ENCODE peak calls at places on chromosomes 3 and 15, in nine cellular contexts. D is small intestine, P is pancreas, T is fibroblast of lung, M is heart left ventricle, Y is Panc1, Z is H1, H is cardiac muscle cell, N is Peyer's patch. E is an unnamed sample.

GRCh38 chr3:30620402-30621360 is 14.3 kb downstream of the TGFBR2 start:
- DNase-seq in D (no peak), P (no peak), T (no peak), M (no peak), Y (no peak), Z (no peak), H (no peak), N (no peak), E (no peak)

GRCh38 chr3:9161298-9161697 is 88.1 kb downstream of the SRGAP3 start:
- DNase-seq in D (no peak), P (no peak), T (no peak), M (no peak), Y (no peak), Z (no peak), H (no peak), N (no peak), E (no peak)

GRCh38 chr3:146162561-146162960 is 1.6 kb upstream of the PLOD2 start:
- DNase-seq in D (no peak), P (no peak), T (no peak), M (no peak), Y (no peak), Z (no peak), H (no peak), N (no peak), E (no peak)

GRCh38 chr15:74422723-74423442 is 10.9 kb downstream of the SEMA7A start:
- DNase-seq in D (no peak), P (no peak), T (peak; percentile 61), M (no peak), Y (peak; percentile 35), Z (peak; percentile 70), H (peak; percentile 60), N (peak; percentile 61), E (no peak)

GRCh38 chr3:9157651-9158383 is 91.6 kb downstream of the SRGAP3 start:
- DNase-seq in D (no peak), P (no peak), T (no peak), M (no peak), Y (no peak), Z (no peak), H (no peak), N (no peak), E (no peak)

GRCh38 chr15:70589221-70589620 is 174.1 kb downstream of the UACA start:
- DNase-seq in D (no peak), P (no peak), T (peak; percentile 55), M (no peak), Y (no peak), Z (no peak), H (peak; percentile 90), N (no peak), E (no peak)

GRCh38 chr3:3333571-3333970 is 154.1 kb upstream of the CRBN start:
- DNase-seq in D (no peak), P (no peak), T (no peak), M (no peak), Y (no peak), Z (no peak), H (no peak), N (no peak), E (no peak)

GRCh38 chr3:149356630-149357029 is 20.8 kb downstream of the TM4SF1 start:
- DNase-seq in D (no peak), P (no peak), T (peak; percentile 26), M (no peak), Y (no peak), Z (no peak), H (no peak), N (no peak), E (no peak)

GRCh38 chr3:156161172-156161571 is 40.8 kb downstream of the KCNAB1 start:
- DNase-seq in D (no peak), P (no peak), T (peak; percentile 40), M (no peak), Y (no peak), Z (no peak), H (no peak), N (no peak), E (peak; percentile 30)

GRCh38 chr3:17551333-17551732 is 191.1 kb downstream of the TBC1D5 start:
- DNase-seq in D (no peak), P (no peak), T (no peak), M (no peak), Y (no peak), Z (no peak), H (no peak), N (no peak), E (no peak)

GRCh38 chr15:57476533-57476975 is 100.2 kb downstream of the CGNL1 start:
- DNase-seq in D (no peak), P (no peak), T (peak; percentile 32), M (no peak), Y (no peak), Z (no peak), H (peak; percentile 80), N (no peak), E (no peak)

GRCh38 chr3:121995190-121996137 is 26.6 kb downstream of the ILDR1 start:
- DNase-seq in D (peak; percentile 72), P (peak; percentile 79), T (peak; percentile 44), M (peak; percentile 52), Y (peak; percentile 15), Z (peak; percentile 53), H (peak; percentile 73), N (peak; percentile 81), E (peak; percentile 80)

GRCh38 chr3:55405436-55405835 is 81.7 kb downstream of the WNT5A start:
- DNase-seq in D (no peak), P (no peak), T (peak; percentile 36), M (no peak), Y (no peak), Z (peak; percentile 49), H (peak; percentile 37), N (no peak), E (peak; percentile 35)

GRCh38 chr15:23855260-23855659 is 168.2 kb upstream of the NDN start:
- DNase-seq in D (no peak), P (no peak), T (peak; percentile 38), M (no peak), Y (no peak), Z (no peak), H (no peak), N (no peak), E (no peak)

GRCh38 chr3:126562737-126563276 is 4.1 kb upstream of the C3orf22 start:
- DNase-seq in D (no peak), P (no peak), T (no peak), M (no peak), Y (no peak), Z (no peak), H (no peak), N (no peak), E (no peak)

GRCh38 chr3:16251316-16252085 is 13.2 kb downstream of the DPH3 start:
- DNase-seq in D (no peak), P (no peak), T (no peak), M (no peak), Y (no peak), Z (no peak), H (no peak), N (no peak), E (no peak)

GRCh38 chr3:10330319-10330718 is 9.4 kb upstream of the SEC13 start:
- DNase-seq in D (no peak), P (no peak), T (no peak), M (no peak), Y (no peak), Z (no peak), H (no peak), N (no peak), E (no peak)

GRCh38 chr3:10332481-10333358 is 11.8 kb upstream of the SEC13 start:
- DNase-seq in D (no peak), P (no peak), T (no peak), M (no peak), Y (no peak), Z (no peak), H (no peak), N (peak; percentile 51), E (no peak)

GRCh38 chr3:10329495-10330015 is 8.6 kb upstream of the SEC13 start:
- DNase-seq in D (no peak), P (no peak), T (no peak), M (no peak), Y (no peak), Z (no peak), H (no peak), N (no peak), E (no peak)

GRCh38 chr3:10333359-10333670 is 12.4 kb upstream of the SEC13 start:
- DNase-seq in D (no peak), P (no peak), T (no peak), M (no peak), Y (no peak), Z (no peak), H (no peak), N (no peak), E (no peak)

GRCh38 chr3:10331320-10331719 is 10.4 kb upstream of the SEC13 start:
- DNase-seq in D (no peak), P (no peak), T (no peak), M (no peak), Y (no peak), Z (no peak), H (no peak), N (no peak), E (no peak)
- H3K27me3 ChIP-seq in D (peaks cover 5% of the 10 kb centered on the region), P (no peaks in the 10 kb centered on the region), T (peaks cover 55% of the 10 kb centered on the region), M (no peaks in the 10 kb centered on the region), Y (peaks cover 8% of the 10 kb centered on the region), Z (no peaks in the 10 kb centered on the region), H (peaks cover 44% of the 10 kb centered on the region), N (no peaks in the 10 kb centered on the region), E (peaks cover 47% of the 10 kb centered on the region)

GRCh38 chr15:32765236-32765635 is 47.4 kb downstream of the GREM1 start:
- DNase-seq in D (no peak), P (no peak), T (no peak), M (no peak), Y (no peak), Z (no peak), H (no peak), N (no peak), E (no peak)
- H3K27me3 ChIP-seq in D (no peaks in the 10 kb centered on the region), P (no peaks in the 10 kb centered on the region), T (no peaks in the 10 kb centered on the region), M (no peaks in the 10 kb centered on the region), Y (no peaks in the 10 kb centered on the region), Z (no peaks in the 10 kb centered on the region), H (no peaks in the 10 kb centered on the region), N (no peaks in the 10 kb centered on the region), E (no peaks in the 10 kb centered on the region)

DNA sequence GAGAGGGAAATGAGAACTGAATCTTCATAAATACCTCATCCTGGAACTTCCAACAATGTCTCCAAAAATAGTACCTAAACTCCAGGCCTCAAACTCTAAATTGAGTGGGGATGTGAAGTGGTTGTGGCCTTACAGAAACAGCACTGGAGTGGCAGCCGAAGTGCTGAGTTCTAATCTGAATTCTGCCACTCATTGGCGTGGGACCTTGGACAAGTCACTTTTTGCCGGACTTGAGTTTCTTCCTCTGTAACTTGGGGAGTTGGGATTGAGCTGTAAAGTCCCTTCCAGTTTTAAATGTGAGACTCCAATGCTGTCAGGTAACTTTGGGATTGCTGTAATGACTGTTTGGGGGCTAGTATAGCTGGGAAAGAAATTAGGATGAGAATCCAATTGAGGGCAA is 10.1 kb upstream of the SRP14 start:
- DNase-seq in D (no peak), P (no peak), T (no peak), M (no peak), Y (no peak), Z (no peak), H (no peak), N (no peak), E (no peak)
- H3K27me3 ChIP-seq in D (no peaks in the 10 kb centered on the region), P (no peaks in the 10 kb centered on the region), T (no peaks in the 10 kb centered on the region), M (no peaks in the 10 kb centered on the region), Y (no peaks in the 10 kb centered on the region), Z (no peaks in the 10 kb centered on the region), H (no peaks in the 10 kb centered on the region), N (no peaks in the 10 kb centered on the region), E (no peaks in the 10 kb centered on the region)

DNA sequence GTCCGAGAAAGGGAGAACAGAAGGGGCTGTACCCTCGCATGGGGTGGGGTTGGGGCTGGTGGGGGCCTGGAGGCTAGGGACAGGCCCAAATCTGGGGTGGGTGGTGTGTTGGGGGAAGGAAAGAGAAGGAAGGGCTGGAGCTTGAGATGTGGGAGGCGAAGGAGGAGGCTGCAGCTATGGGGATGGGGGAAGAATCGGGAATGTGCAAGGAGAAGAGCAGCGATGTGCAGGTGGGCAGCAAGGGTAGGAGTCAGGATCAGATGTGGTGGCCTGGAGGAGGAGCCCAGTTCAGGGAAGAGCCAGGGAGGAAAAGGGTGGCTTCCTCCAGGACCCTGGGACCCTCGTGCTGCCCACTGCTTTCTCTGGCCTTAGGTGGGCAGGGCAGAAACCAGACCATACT is 21.2 kb downstream of the ZNF35 start:
- DNase-seq in D (no peak), P (no peak), T (no peak), M (no peak), Y (no peak), Z (no peak), H (no peak), N (no peak), E (no peak)
- H3K27me3 ChIP-seq in D (no peaks in the 10 kb centered on the region), P (no peaks in the 10 kb centered on the region), T (no peaks in the 10 kb centered on the region), M (no peaks in the 10 kb centered on the region), Y (no peaks in the 10 kb centered on the region), Z (no peaks in the 10 kb centered on the region), H (no peaks in the 10 kb centered on the region), N (no peaks in the 10 kb centered on the region), E (no peaks in the 10 kb centered on the region)

E was measured in hepatocyte.